ENCODE peak calls at places on chromosome 10, in six cellular contexts. C, D, W, O, K and V are unnamed samples.

GRCh38 chr10:118965636-118966035 is 63.9 kb upstream of the NANOS1 start:
- DNase-seq in C (peak; percentile 81), D (no peak), W (peak; percentile 44), O (no peak), K (no peak), V (no peak)

GRCh38 chr10:30447125-30447799 is 13.3 kb downstream of the MAP3K8 start:
- DNase-seq in C (peak; percentile 42), D (no peak), W (no peak), O (no peak), K (no peak), V (no peak)

GRCh38 chr10:88952647-88953111 is at the start of gene ACTA2:
- DNase-seq in C (peak; percentile 46), D (peak; percentile 42), W (no peak), O (no peak), K (no peak), V (peak; percentile 54)

GRCh38 chr10:130403153-130403890 is 267.1 kb downstream of the GLRX3 start:
- DNase-seq in C (no peak), D (no peak), W (peak; percentile 19), O (no peak), K (no peak), V (no peak)

GRCh38 chr10:11835704-11836103 is 12.5 kb downstream of the PROSER2 start:
- DNase-seq in C (no peak), D (no peak), W (no peak), O (no peak), K (no peak), V (no peak)

GRCh38 chr10:71868192-71868697 is 17.2 kb upstream of the PSAP start:
- DNase-seq in C (peak; percentile 96), D (no peak), W (peak; percentile 7), O (no peak), K (peak; percentile 71), V (peak; percentile 83)

GRCh38 chr10:73110345-73110849 is at the start of gene NUDT13:
- DNase-seq in C (peak; percentile 85), D (peak; percentile 36), W (peak; percentile 57), O (peak; percentile 65), K (peak; percentile 88), V (no peak)

GRCh38 chr10:132960651-132961419 is 18.5 kb upstream of the CFAP46 start:
- DNase-seq in C (no peak), D (no peak), W (peak; percentile 22), O (no peak), K (no peak), V (peak; percentile 72)

GRCh38 chr10:88702848-88703597 is 3.0 kb upstream of the LIPK start:
- DNase-seq in C (peak; percentile 94), D (no peak), W (no peak), O (no peak), K (peak; percentile 27), V (no peak)

GRCh38 chr10:110168601-110169481 is 38.6 kb upstream of the MXI1 start:
- DNase-seq in C (no peak), D (no peak), W (no peak), O (no peak), K (no peak), V (no peak)

GRCh38 chr10:35770817-35771355 is 128.8 kb upstream of the FZD8 start:
- DNase-seq in C (no peak), D (no peak), W (peak; percentile 62), O (no peak), K (no peak), V (peak; percentile 53)

GRCh38 chr10:42836096-42836495 is 53.5 kb downstream of the BMS1 start:
- DNase-seq in C (no peak), D (no peak), W (no peak), O (no peak), K (no peak), V (no peak)

GRCh38 chr10:17256627-17257026 is 28.6 kb downstream of the VIM start:
- DNase-seq in C (no peak), D (no peak), W (no peak), O (no peak), K (no peak), V (no peak)

GRCh38 chr10:77877461-77878344 is 48.9 kb downstream of the DLG5 start:
- DNase-seq in C (peak; percentile 34), D (peak; percentile 31), W (peak; percentile 48), O (peak; percentile 66), K (no peak), V (no peak)